ENCODE peak calls at places on chromosomes 16 and 17, in five cellular contexts. T is choroid plexus epithelial cell, R is pulmonary artery endothelial cell, N is nephron progenitor cell, B is EH. E is an unnamed sample.
A peak's percentile ranks its signal among the peaks of the same experiment; 100 is the strongest.

GRCh38 chr17:9244066-9245052 is 223.0 kb downstream of the NTN1 start:
- DNase-seq in T (peak; percentile 92), R (no peak), N (no peak), B (peak; percentile 73), E (peak; percentile 26)

GRCh38 chr16:79092846-79093245 is 507.7 kb downstream of the MAF start:
- DNase-seq in T (no peak), R (no peak), N (no peak), B (no peak), E (no peak)

GRCh38 chr16:56824335-56824734 is 40.7 kb upstream of the SLC12A3 start:
- DNase-seq in T (peak; percentile 39), R (no peak), N (no peak), B (peak; percentile 25), E (no peak)

GRCh38 chr16:29148867-29149272 is 164.0 kb downstream of the LAT start:
- DNase-seq in T (no peak), R (no peak), N (no peak), B (no peak), E (no peak)

GRCh38 chr16:1642148-1642547 is 30.0 kb downstream of the CRAMP1 start:
- DNase-seq in T (no peak), R (no peak), N (no peak), B (no peak), E (no peak)

GRCh38 chr17:47663997-47664941 is 14.6 kb downstream of the KPNB1 start:
- DNase-seq in T (peak; percentile 81), R (peak; percentile 27), N (peak; percentile 66), B (peak; percentile 64), E (peak; percentile 65)

GRCh38 chr16:48499822-48500440 is 110.0 kb downstream of the N4BP1 start:
- DNase-seq in T (peak; percentile 95), R (peak; percentile 76), N (no peak), B (peak; percentile 91), E (peak; percentile 78)

GRCh38 chr17:18319604-18320256 is 4.6 kb downstream of the SMCR8 start:
- DNase-seq in T (peak; percentile 86), R (peak; percentile 27), N (peak; percentile 53), B (peak; percentile 76), E (peak; percentile 71)

GRCh38 chr17:82217530-82218204 is 5.0 kb upstream of the CCDC57 start:
- DNase-seq in T (peak; percentile 88), R (peak; percentile 68), N (no peak), B (peak; percentile 97), E (peak; percentile 94)

GRCh38 chr17:151004-151403 is 13.6 kb downstream of the SCGB1C2 start:
- DNase-seq in T (no peak), R (no peak), N (no peak), B (no peak), E (no peak)